ENCODE peak calls at places on chromosomes 3 and 15, in eight cellular contexts. S, D, J, U, L, R, A and Y are unnamed samples.

GRCh38 chr3:109325657-109326056 is 9.3 kb upstream of the DPPA2 start:
- DNase-seq in D (peak; percentile 61), U (no peak), L (no peak), R (no peak), S (no peak), J (no peak), A (no peak), Y (no peak)

GRCh38 chr15:77646104-77646694 is 13.5 kb upstream of the LINGO1 start:
- DNase-seq in S (no peak), D (no peak), R (no peak), L (no peak), J (no peak), U (peak; percentile 38), A (no peak), Y (no peak)

GRCh38 chr3:126555795-126556636 is 2.7 kb downstream of the C3orf22 start:
- DNase-seq in U (no peak), A (no peak), S (no peak), L (peak; percentile 45), J (no peak), D (no peak), R (no peak), Y (no peak)

GRCh38 chr15:39260791-39261190 is 320.1 kb upstream of the THBS1 start:
- DNase-seq in L (no peak), U (no peak), A (no peak), R (no peak), J (no peak), S (no peak), D (no peak), Y (no peak)

GRCh38 chr15:100186366-100186765 is 155.4 kb downstream of the ADAMTS17 start:
- DNase-seq in J (no peak), D (no peak), L (no peak), S (no peak), R (no peak), U (no peak), A (no peak), Y (no peak)

GRCh38 chr3:150237490-150237889 is 170.6 kb upstream of the TSC22D2 start:
- DNase-seq in U (no peak), L (no peak), R (no peak), D (no peak), S (no peak), A (peak; percentile 63), J (no peak), Y (peak; percentile 47)

GRCh38 chr15:29102911-29103824 is 166.5 kb downstream of the NSMCE3 start:
- DNase-seq in S (no peak), R (no peak), U (no peak), A (no peak), J (no peak), D (peak; percentile 78), L (no peak), Y (no peak)

GRCh38 chr15:26179906-26180305 is 316.8 kb upstream of the ATP10A start:
- DNase-seq in R (peak; percentile 9), S (no peak), U (no peak), A (no peak), J (peak; percentile 80), L (no peak), D (peak; percentile 92), Y (no peak)

GRCh38 chr3:51362476-51362875 is 22.6 kb upstream of the MANF start:
- DNase-seq in S (no peak), D (no peak), R (no peak), L (no peak), U (no peak), A (no peak), J (no peak), Y (no peak)

GRCh38 chr15:25238126-25238525 is 200.7 kb downstream of the UBE3A start:
- DNase-seq in U (no peak), J (no peak), S (no peak), A (no peak), L (peak; percentile 50), R (no peak), D (no peak), Y (no peak)

GRCh38 chr15:56988219-56988618 is 69.8 kb downstream of the TCF12 start:
- DNase-seq in D (no peak), U (no peak), J (no peak), A (no peak), S (no peak), R (no peak), L (no peak), Y (no peak)

GRCh38 chr3:27357665-27358258 is 11.4 kb downstream of the NEK10 start:
- DNase-seq in D (peak; percentile 82), A (peak; percentile 67), U (peak; percentile 74), L (no peak), S (no peak), R (peak; percentile 75), J (peak; percentile 73), Y (peak; percentile 76)

DNA sequence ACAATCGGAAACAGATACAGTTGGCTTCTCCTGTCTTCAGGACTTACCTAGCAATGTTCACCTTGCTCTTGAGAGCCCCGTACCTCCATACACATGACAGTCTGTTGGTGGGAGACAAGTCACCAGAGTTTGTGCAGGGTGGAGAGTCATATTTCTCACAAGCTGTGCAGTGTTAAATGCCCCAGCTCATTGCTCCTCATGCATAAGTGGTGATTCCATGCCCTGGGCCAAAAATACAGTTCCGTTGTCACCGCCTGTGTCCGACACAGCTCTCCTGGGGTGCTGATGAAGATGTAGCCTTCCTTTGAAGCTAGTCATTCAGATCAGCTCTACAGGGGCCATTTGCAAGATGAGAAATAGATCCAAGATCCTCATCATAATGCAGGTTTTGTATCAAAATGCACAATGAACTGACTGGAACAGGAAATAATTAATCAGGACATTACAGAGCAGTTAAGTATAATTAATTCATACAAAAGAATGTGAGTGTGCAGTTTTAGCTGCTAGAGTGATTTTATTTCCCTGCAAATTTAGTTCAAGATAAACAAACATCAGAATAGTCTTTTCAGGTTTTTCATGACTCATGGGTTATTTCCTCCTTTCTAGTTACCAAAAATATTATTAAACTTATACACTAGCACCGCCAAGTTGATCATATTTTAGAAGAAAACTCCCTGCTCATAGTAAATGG is 66.5 kb downstream of the CD47 start:
- DNase-seq in A (peak; percentile 22), U (no peak), S (no peak), R (no peak), J (no peak), D (no peak), L (no peak), Y (peak; percentile 21)
- TF ChIP-seq CTCF in A (no peak), U (no peak), S (no peak), R (no peak), J (no peak), D (no peak), L (no peak), Y (no peak)

DNA sequence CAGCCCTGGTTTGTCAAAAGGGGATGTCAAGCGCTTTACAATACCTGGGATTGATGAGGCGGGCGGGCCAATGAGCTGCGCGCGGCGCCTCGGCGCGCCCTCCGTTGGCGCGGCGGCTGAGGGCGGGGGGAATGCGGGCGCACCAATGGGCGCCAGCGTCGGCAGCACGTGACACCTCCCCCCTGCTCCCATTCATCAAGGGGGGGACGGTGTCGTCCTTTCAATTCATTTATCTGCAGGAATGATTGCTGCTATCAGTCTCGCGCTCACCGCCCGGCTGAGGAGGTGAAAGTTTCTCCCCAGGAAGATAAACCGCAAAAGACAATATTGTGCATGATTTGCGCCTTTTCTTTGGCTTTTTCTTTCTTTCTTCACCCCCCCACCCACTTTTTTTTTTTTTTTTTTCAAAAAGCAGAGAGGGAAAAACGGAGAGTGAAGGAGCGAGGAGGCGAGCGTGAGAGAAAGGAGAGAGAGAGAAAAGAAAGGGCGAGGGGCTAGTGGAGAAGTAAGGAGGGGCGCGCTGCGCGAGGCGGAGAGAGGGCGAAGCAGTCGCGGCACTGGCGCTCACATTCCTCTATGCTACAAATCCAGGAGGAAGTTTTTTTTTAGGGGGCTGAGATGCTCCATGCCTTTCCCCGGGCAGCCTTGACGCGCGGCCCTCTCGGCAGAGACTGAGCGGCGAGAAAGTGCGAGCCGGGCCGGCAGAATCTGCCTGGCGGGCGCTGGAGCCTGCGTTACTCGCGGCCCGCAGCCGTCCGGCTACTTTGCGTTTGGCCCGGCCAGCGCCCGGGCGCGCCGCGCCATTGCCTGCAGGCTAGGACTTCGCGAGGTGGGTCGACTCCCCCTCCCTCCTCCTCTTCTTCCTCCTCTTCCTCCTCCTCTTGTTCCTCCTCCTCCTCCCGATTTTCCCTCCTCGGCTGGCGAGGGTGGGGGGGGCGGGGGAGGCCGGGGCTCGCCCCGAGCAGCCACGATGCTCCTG is at the start of gene ZIC1:
- DNase-seq in S (peak; percentile 64), D (peak; percentile 85), A (peak; percentile 98), J (peak; percentile 86), L (no peak), R (no peak), U (no peak), Y (no peak)
- H3K4me3 ChIP-seq in S (peak within 1 kb of the TSS; percentile 65), D (peak within 1 kb of the TSS; percentile 71), A (peak within 1 kb of the TSS; percentile 89), J (peak within 1 kb of the TSS; percentile 37), L (no peak within 1 kb of the TSS), R (no peak within 1 kb of the TSS), U (peak within 1 kb of the TSS; percentile 12), Y (no peak within 1 kb of the TSS)

GRCh38 chr3:132268956-132269355 is 48.3 kb upstream of the ACP3 start:
- DNase-seq in A (peak; percentile 35), D (peak; percentile 84), L (no peak), S (no peak), U (no peak), R (peak; percentile 58), J (peak; percentile 48), Y (peak; percentile 47)
- TF ChIP-seq CTCF in A (peak; percentile 54), D (peak; percentile 65), L (peak; percentile 37), S (peak; percentile 28), U (no peak), R (peak; percentile 49), J (peak; percentile 57), Y (peak; percentile 56)

GRCh38 chr3:69236808-69237707 is 114.7 kb upstream of the LMOD3 start:
- DNase-seq in R (no peak), D (peak; percentile 26), S (no peak), A (no peak), L (no peak), J (no peak), U (peak; percentile 55), Y (no peak)
- H3K4me3 ChIP-seq in R (no peak overlapping the region), D (no peak overlapping the region), S (no peak overlapping the region), A (no peak overlapping the region), L (peak overlapping the region; percentile 38), J (no peak overlapping the region), U (peak overlapping the region; percentile 2), Y (peak overlapping the region; percentile 45)

GRCh38 chr3:170496026-170496867 is 77.6 kb downstream of the CLDN11 start:
- DNase-seq in A (no peak), L (no peak), J (peak; percentile 4), S (no peak), U (no peak), R (no peak), D (peak; percentile 65), Y (no peak)
- TF ChIP-seq CTCF in A (no peak), L (no peak), J (peak; percentile 30), S (no peak), U (no peak), R (peak; percentile 22), D (peak; percentile 76), Y (no peak)